ENCODE peak calls at places on chromosomes 12 and 14, in five cellular contexts. One of them, this sample, is unnamed.

GRCh38 chr12:110849748-110850403 is 3.1 kb downstream of the CCDC63 start:
- DNase-seq in GM13976: no peak
- DNase-seq in suprapubic skin: no peak
- DNase-seq in H9: no peak
- DNase-seq in GM10248: no peak
- DNase-seq in this sample: no peak

GRCh38 chr12:51886021-51886710 is 1.7 kb upstream of the ANKRD33 start:
- DNase-seq in GM10248: no peak
- DNase-seq in H9: peak
- DNase-seq in GM13976: peak
- DNase-seq in suprapubic skin: peak
- DNase-seq in this sample: no peak

GRCh38 chr14:76267322-76268012 is 108.5 kb upstream of the ESRRB start:
- DNase-seq in GM10248: peak
- DNase-seq in H9: peak
- DNase-seq in GM13976: peak
- DNase-seq in suprapubic skin: no peak
- DNase-seq in this sample: peak

GRCh38 chr12:46944104-46944503 is 118.3 kb upstream of the SLC38A4 start:
- DNase-seq in suprapubic skin: no peak
- DNase-seq in H9: no peak
- DNase-seq in GM13976: no peak
- DNase-seq in GM10248: no peak
- DNase-seq in this sample: no peak

GRCh38 chr12:46677749-46678148 is 148.0 kb downstream of the SLC38A4 start:
- DNase-seq in GM10248: no peak
- DNase-seq in H9: no peak
- DNase-seq in GM13976: no peak
- DNase-seq in suprapubic skin: no peak
- DNase-seq in this sample: no peak

GRCh38 chr12:105622220-105622619 is 291.7 kb downstream of the C12orf75 start:
- DNase-seq in suprapubic skin: no peak
- DNase-seq in GM10248: no peak
- DNase-seq in GM13976: no peak
- DNase-seq in H9: no peak
- DNase-seq in this sample: no peak

GRCh38 chr14:30193791-30194407 is 266.3 kb upstream of the PRKD1 start:
- DNase-seq in GM13976: no peak
- DNase-seq in suprapubic skin: no peak
- DNase-seq in GM10248: no peak
- DNase-seq in H9: no peak
- DNase-seq in this sample: no peak

GRCh38 chr14:24207104-24207543 is 1.6 kb downstream of the TSSK4 start:
- DNase-seq in H9: no peak
- DNase-seq in GM10248: no peak
- DNase-seq in suprapubic skin: no peak
- DNase-seq in GM13976: no peak
- DNase-seq in this sample: no peak

GRCh38 chr14:39733741-39734140 is 301.5 kb upstream of the FBXO33 start:
- DNase-seq in GM10248: no peak
- DNase-seq in suprapubic skin: no peak
- DNase-seq in H9: no peak
- DNase-seq in GM13976: no peak
- DNase-seq in this sample: no peak

GRCh38 chr14:50534998-50535397 is 2.6 kb upstream of the MAP4K5 start:
- DNase-seq in suprapubic skin: no peak
- DNase-seq in H9: no peak
- DNase-seq in GM10248: no peak
- DNase-seq in GM13976: no peak
- DNase-seq in this sample: no peak

DNA sequence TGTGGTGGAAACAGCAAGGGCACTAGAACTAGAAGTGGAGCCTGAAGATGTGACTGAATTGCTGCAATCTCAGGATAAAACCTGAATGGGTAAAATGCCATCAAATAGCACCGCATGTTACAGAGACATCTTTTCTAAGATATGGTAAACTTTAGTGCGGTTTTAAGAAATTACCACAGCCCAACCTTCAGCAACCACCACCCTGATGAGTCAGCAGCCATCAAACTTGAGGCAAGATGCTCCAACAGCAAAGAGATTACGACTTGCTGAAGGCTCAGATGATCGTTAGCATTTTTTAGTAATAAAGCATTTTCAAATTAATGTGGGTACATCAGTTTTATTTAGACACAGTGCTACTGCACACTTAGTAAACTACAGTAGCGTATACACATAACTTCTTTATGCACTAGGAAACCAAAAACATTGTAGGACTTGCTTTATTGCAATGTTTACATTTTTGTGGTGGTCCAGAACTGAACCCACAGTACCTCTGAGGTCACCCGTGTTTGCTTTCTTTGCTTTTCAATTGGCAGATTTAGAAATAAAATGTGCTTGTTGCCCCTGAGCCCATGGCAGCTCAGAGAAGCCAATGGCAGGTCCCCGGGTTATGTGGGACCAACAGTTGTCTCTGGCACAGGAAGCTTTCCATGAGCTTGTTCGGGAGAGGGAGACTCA is 15.9 kb downstream of the GOLGA3 start:
- DNase-seq in GM13976: no peak
- DNase-seq in H9: no peak
- DNase-seq in suprapubic skin: no peak
- DNase-seq in GM10248: no peak
- DNase-seq in this sample: no peak
- TF ChIP-seq CTCF in GM13976: no peak
- TF ChIP-seq CTCF in H9: no peak
- TF ChIP-seq CTCF in suprapubic skin: no peak
- TF ChIP-seq CTCF in GM10248: no peak
- TF ChIP-seq CTCF in this sample: no peak

GRCh38 chr12:122946690-122947271 is 19.5 kb downstream of the ABCB9 start:
- DNase-seq in GM10248: peak
- DNase-seq in GM13976: peak
- DNase-seq in suprapubic skin: peak
- DNase-seq in H9: no peak
- DNase-seq in this sample: peak
- TF ChIP-seq CTCF in GM10248: peak
- TF ChIP-seq CTCF in GM13976: peak
- TF ChIP-seq CTCF in suprapubic skin: peak
- TF ChIP-seq CTCF in H9: no peak
- TF ChIP-seq CTCF in this sample: peak

GRCh38 chr14:103281496-103282231 is 52.4 kb upstream of the EIF5 start:
- DNase-seq in H9: peak
- DNase-seq in suprapubic skin: no peak
- DNase-seq in GM13976: no peak
- DNase-seq in GM10248: no peak
- DNase-seq in this sample: peak
- TF ChIP-seq CTCF in H9: peak
- TF ChIP-seq CTCF in suprapubic skin: no peak
- TF ChIP-seq CTCF in GM13976: no peak
- TF ChIP-seq CTCF in GM10248: no peak
- TF ChIP-seq CTCF in this sample: peak

GRCh38 chr12:3200779-3201738 is 123.9 kb downstream of the TSPAN9 start:
- DNase-seq in GM13976: no peak
- DNase-seq in GM10248: no peak
- DNase-seq in suprapubic skin: no peak
- DNase-seq in H9: no peak
- DNase-seq in this sample: no peak

GRCh38 chr12:3201741-3202500 is 124.7 kb downstream of the TSPAN9 start:
- DNase-seq in H9: no peak
- DNase-seq in GM10248: no peak
- DNase-seq in suprapubic skin: no peak
- DNase-seq in GM13976: no peak
- DNase-seq in this sample: no peak

GRCh38 chr12:3200032-3200617 is 122.9 kb downstream of the TSPAN9 start:
- DNase-seq in H9: peak
- DNase-seq in GM13976: no peak
- DNase-seq in suprapubic skin: no peak
- DNase-seq in GM10248: no peak
- DNase-seq in this sample: peak

GRCh38 chr12:3197131-3197818 is 120.1 kb downstream of the TSPAN9 start:
- DNase-seq in suprapubic skin: no peak
- DNase-seq in GM10248: no peak
- DNase-seq in GM13976: no peak
- DNase-seq in H9: no peak
- DNase-seq in this sample: no peak

GRCh38 chr12:3199551-3200031 is 122.4 kb downstream of the TSPAN9 start:
- DNase-seq in suprapubic skin: no peak
- DNase-seq in GM13976: no peak
- DNase-seq in H9: no peak
- DNase-seq in GM10248: no peak
- DNase-seq in this sample: no peak
- TF ChIP-seq CTCF in suprapubic skin: no peak
- TF ChIP-seq CTCF in GM13976: no peak
- TF ChIP-seq CTCF in H9: no peak
- TF ChIP-seq CTCF in GM10248: no peak
- TF ChIP-seq CTCF in this sample: no peak

This sample was measured in osteocyte.